ENCODE peak calls at places on chromosomes 3 and 15, in eight cellular contexts. One of them, this sample, is unnamed.

GRCh38 chr3:128050597-128050996 is 1.6 kb upstream of the SEC61A1 start:
- DNase-seq in activated CD4-positive, alpha-beta T cell treated with anti-CD3 and anti-CD28 coated beads, Interleukin-2, amount 10 ng/mL, durations not matched to agents 7 days and 5 days: no peak
- DNase-seq in stomach: no peak
- DNase-seq in stimulated activated CD4-positive, alpha-beta T cell treated with anti-CD3 and anti-CD28 coated beads, Interleukin-4, amount 100 ng/mL, for 4 hours: no peak
- DNase-seq in tibial nerve: no peak
- DNase-seq in Caco-2: no peak
- DNase-seq in hippocampal formation: no peak
- DNase-seq in activated naive CD8-positive, alpha-beta T cell treated with anti-CD3 and anti-CD28 coated beads, Interleukin-2, amount 50 U/mL, for 24 hours: no peak
- DNase-seq in this sample: no peak

GRCh38 chr3:60160792-60161175 is 1090.5 kb downstream of the FHIT start:
- DNase-seq in tibial nerve: no peak
- DNase-seq in Caco-2: no peak
- DNase-seq in stomach: no peak
- DNase-seq in stimulated activated CD4-positive, alpha-beta T cell treated with anti-CD3 and anti-CD28 coated beads, Interleukin-4, amount 100 ng/mL, for 4 hours: no peak
- DNase-seq in activated CD4-positive, alpha-beta T cell treated with anti-CD3 and anti-CD28 coated beads, Interleukin-2, amount 10 ng/mL, durations not matched to agents 7 days and 5 days: no peak
- DNase-seq in activated naive CD8-positive, alpha-beta T cell treated with anti-CD3 and anti-CD28 coated beads, Interleukin-2, amount 50 U/mL, for 24 hours: no peak
- DNase-seq in hippocampal formation: no peak
- DNase-seq in this sample: no peak

GRCh38 chr3:138284957-138285477 is 44.6 kb downstream of the NME9 start:
- DNase-seq in tibial nerve: no peak
- DNase-seq in stomach: no peak
- DNase-seq in Caco-2: no peak
- DNase-seq in activated CD4-positive, alpha-beta T cell treated with anti-CD3 and anti-CD28 coated beads, Interleukin-2, amount 10 ng/mL, durations not matched to agents 7 days and 5 days: no peak
- DNase-seq in stimulated activated CD4-positive, alpha-beta T cell treated with anti-CD3 and anti-CD28 coated beads, Interleukin-4, amount 100 ng/mL, for 4 hours: no peak
- DNase-seq in activated naive CD8-positive, alpha-beta T cell treated with anti-CD3 and anti-CD28 coated beads, Interleukin-2, amount 50 U/mL, for 24 hours: no peak
- DNase-seq in hippocampal formation: no peak
- DNase-seq in this sample: no peak

GRCh38 chr3:31356941-31357340 is 175.8 kb upstream of the STT3B start:
- DNase-seq in stomach: no peak
- DNase-seq in hippocampal formation: no peak
- DNase-seq in activated naive CD8-positive, alpha-beta T cell treated with anti-CD3 and anti-CD28 coated beads, Interleukin-2, amount 50 U/mL, for 24 hours: no peak
- DNase-seq in activated CD4-positive, alpha-beta T cell treated with anti-CD3 and anti-CD28 coated beads, Interleukin-2, amount 10 ng/mL, durations not matched to agents 7 days and 5 days: no peak
- DNase-seq in tibial nerve: no peak
- DNase-seq in Caco-2: no peak
- DNase-seq in stimulated activated CD4-positive, alpha-beta T cell treated with anti-CD3 and anti-CD28 coated beads, Interleukin-4, amount 100 ng/mL, for 4 hours: peak; percentile 2
- DNase-seq in this sample: no peak

GRCh38 chr15:94844188-94844532 is 612.8 kb downstream of the MCTP2 start:
- DNase-seq in hippocampal formation: no peak
- DNase-seq in Caco-2: no peak
- DNase-seq in activated CD4-positive, alpha-beta T cell treated with anti-CD3 and anti-CD28 coated beads, Interleukin-2, amount 10 ng/mL, durations not matched to agents 7 days and 5 days: no peak
- DNase-seq in tibial nerve: no peak
- DNase-seq in stimulated activated CD4-positive, alpha-beta T cell treated with anti-CD3 and anti-CD28 coated beads, Interleukin-4, amount 100 ng/mL, for 4 hours: no peak
- DNase-seq in stomach: no peak
- DNase-seq in activated naive CD8-positive, alpha-beta T cell treated with anti-CD3 and anti-CD28 coated beads, Interleukin-2, amount 50 U/mL, for 24 hours: no peak
- DNase-seq in this sample: no peak

GRCh38 chr3:113736548-113737089 is 9.4 kb downstream of the NAA50 start:
- DNase-seq in tibial nerve: no peak
- DNase-seq in stimulated activated CD4-positive, alpha-beta T cell treated with anti-CD3 and anti-CD28 coated beads, Interleukin-4, amount 100 ng/mL, for 4 hours: no peak
- DNase-seq in Caco-2: peak; percentile 60
- DNase-seq in activated naive CD8-positive, alpha-beta T cell treated with anti-CD3 and anti-CD28 coated beads, Interleukin-2, amount 50 U/mL, for 24 hours: no peak
- DNase-seq in activated CD4-positive, alpha-beta T cell treated with anti-CD3 and anti-CD28 coated beads, Interleukin-2, amount 10 ng/mL, durations not matched to agents 7 days and 5 days: peak; percentile 47
- DNase-seq in hippocampal formation: no peak
- DNase-seq in stomach: no peak
- DNase-seq in this sample: peak; percentile 60

GRCh38 chr3:46370784-46371183 is at the start of gene CCR5:
- DNase-seq in hippocampal formation: no peak
- DNase-seq in activated CD4-positive, alpha-beta T cell treated with anti-CD3 and anti-CD28 coated beads, Interleukin-2, amount 10 ng/mL, durations not matched to agents 7 days and 5 days: peak; percentile 49
- DNase-seq in tibial nerve: no peak
- DNase-seq in activated naive CD8-positive, alpha-beta T cell treated with anti-CD3 and anti-CD28 coated beads, Interleukin-2, amount 50 U/mL, for 24 hours: no peak
- DNase-seq in stimulated activated CD4-positive, alpha-beta T cell treated with anti-CD3 and anti-CD28 coated beads, Interleukin-4, amount 100 ng/mL, for 4 hours: no peak
- DNase-seq in Caco-2: no peak
- DNase-seq in stomach: no peak
- DNase-seq in this sample: no peak

GRCh38 chr3:56157693-56158092 is 310.6 kb downstream of the ERC2 start:
- DNase-seq in tibial nerve: peak; percentile 15
- DNase-seq in stimulated activated CD4-positive, alpha-beta T cell treated with anti-CD3 and anti-CD28 coated beads, Interleukin-4, amount 100 ng/mL, for 4 hours: no peak
- DNase-seq in stomach: no peak
- DNase-seq in hippocampal formation: peak; percentile 7
- DNase-seq in activated naive CD8-positive, alpha-beta T cell treated with anti-CD3 and anti-CD28 coated beads, Interleukin-2, amount 50 U/mL, for 24 hours: no peak
- DNase-seq in activated CD4-positive, alpha-beta T cell treated with anti-CD3 and anti-CD28 coated beads, Interleukin-2, amount 10 ng/mL, durations not matched to agents 7 days and 5 days: no peak
- DNase-seq in Caco-2: no peak
- DNase-seq in this sample: no peak

GRCh38 chr15:62895905-62896316 is 146.6 kb upstream of the TPM1 start:
- DNase-seq in activated naive CD8-positive, alpha-beta T cell treated with anti-CD3 and anti-CD28 coated beads, Interleukin-2, amount 50 U/mL, for 24 hours: no peak
- DNase-seq in activated CD4-positive, alpha-beta T cell treated with anti-CD3 and anti-CD28 coated beads, Interleukin-2, amount 10 ng/mL, durations not matched to agents 7 days and 5 days: no peak
- DNase-seq in stimulated activated CD4-positive, alpha-beta T cell treated with anti-CD3 and anti-CD28 coated beads, Interleukin-4, amount 100 ng/mL, for 4 hours: no peak
- DNase-seq in stomach: no peak
- DNase-seq in tibial nerve: no peak
- DNase-seq in Caco-2: no peak
- DNase-seq in hippocampal formation: no peak
- DNase-seq in this sample: no peak

GRCh38 chr3:42755681-42756578 is 17.1 kb downstream of the CCDC13 start:
- DNase-seq in stimulated activated CD4-positive, alpha-beta T cell treated with anti-CD3 and anti-CD28 coated beads, Interleukin-4, amount 100 ng/mL, for 4 hours: no peak
- DNase-seq in Caco-2: peak; percentile 39
- DNase-seq in tibial nerve: no peak
- DNase-seq in activated CD4-positive, alpha-beta T cell treated with anti-CD3 and anti-CD28 coated beads, Interleukin-2, amount 10 ng/mL, durations not matched to agents 7 days and 5 days: peak; percentile 44
- DNase-seq in stomach: peak; percentile 51
- DNase-seq in activated naive CD8-positive, alpha-beta T cell treated with anti-CD3 and anti-CD28 coated beads, Interleukin-2, amount 50 U/mL, for 24 hours: no peak
- DNase-seq in hippocampal formation: no peak
- DNase-seq in this sample: no peak

GRCh38 chr15:49675051-49675450 is 54.2 kb downstream of the DTWD1 start:
- DNase-seq in hippocampal formation: no peak
- DNase-seq in activated naive CD8-positive, alpha-beta T cell treated with anti-CD3 and anti-CD28 coated beads, Interleukin-2, amount 50 U/mL, for 24 hours: no peak
- DNase-seq in tibial nerve: no peak
- DNase-seq in activated CD4-positive, alpha-beta T cell treated with anti-CD3 and anti-CD28 coated beads, Interleukin-2, amount 10 ng/mL, durations not matched to agents 7 days and 5 days: no peak
- DNase-seq in Caco-2: peak; percentile 2
- DNase-seq in stomach: no peak
- DNase-seq in stimulated activated CD4-positive, alpha-beta T cell treated with anti-CD3 and anti-CD28 coated beads, Interleukin-4, amount 100 ng/mL, for 4 hours: no peak
- DNase-seq in this sample: no peak

GRCh38 chr3:15324335-15324734 is 8.1 kb downstream of the SH3BP5 start:
- DNase-seq in activated naive CD8-positive, alpha-beta T cell treated with anti-CD3 and anti-CD28 coated beads, Interleukin-2, amount 50 U/mL, for 24 hours: no peak
- DNase-seq in activated CD4-positive, alpha-beta T cell treated with anti-CD3 and anti-CD28 coated beads, Interleukin-2, amount 10 ng/mL, durations not matched to agents 7 days and 5 days: no peak
- DNase-seq in stimulated activated CD4-positive, alpha-beta T cell treated with anti-CD3 and anti-CD28 coated beads, Interleukin-4, amount 100 ng/mL, for 4 hours: no peak
- DNase-seq in Caco-2: no peak
- DNase-seq in tibial nerve: no peak
- DNase-seq in hippocampal formation: no peak
- DNase-seq in stomach: peak; percentile 67
- DNase-seq in this sample: no peak

GRCh38 chr15:66925721-66926120 is 139.7 kb upstream of the SMAD3 start:
- DNase-seq in activated CD4-positive, alpha-beta T cell treated with anti-CD3 and anti-CD28 coated beads, Interleukin-2, amount 10 ng/mL, durations not matched to agents 7 days and 5 days: no peak
- DNase-seq in stimulated activated CD4-positive, alpha-beta T cell treated with anti-CD3 and anti-CD28 coated beads, Interleukin-4, amount 100 ng/mL, for 4 hours: no peak
- DNase-seq in stomach: no peak
- DNase-seq in hippocampal formation: no peak
- DNase-seq in tibial nerve: no peak
- DNase-seq in activated naive CD8-positive, alpha-beta T cell treated with anti-CD3 and anti-CD28 coated beads, Interleukin-2, amount 50 U/mL, for 24 hours: no peak
- DNase-seq in Caco-2: no peak
- DNase-seq in this sample: no peak

GRCh38 chr3:181948286-181948685 is 236.6 kb downstream of the SOX2 start:
- DNase-seq in stomach: no peak
- DNase-seq in hippocampal formation: no peak
- DNase-seq in stimulated activated CD4-positive, alpha-beta T cell treated with anti-CD3 and anti-CD28 coated beads, Interleukin-4, amount 100 ng/mL, for 4 hours: no peak
- DNase-seq in Caco-2: peak; percentile 25
- DNase-seq in activated naive CD8-positive, alpha-beta T cell treated with anti-CD3 and anti-CD28 coated beads, Interleukin-2, amount 50 U/mL, for 24 hours: no peak
- DNase-seq in tibial nerve: no peak
- DNase-seq in activated CD4-positive, alpha-beta T cell treated with anti-CD3 and anti-CD28 coated beads, Interleukin-2, amount 10 ng/mL, durations not matched to agents 7 days and 5 days: no peak
- DNase-seq in this sample: no peak

GRCh38 chr3:14605070-14605469 is 46.5 kb upstream of the CCDC174 start:
- DNase-seq in activated CD4-positive, alpha-beta T cell treated with anti-CD3 and anti-CD28 coated beads, Interleukin-2, amount 10 ng/mL, durations not matched to agents 7 days and 5 days: no peak
- DNase-seq in Caco-2: no peak
- DNase-seq in hippocampal formation: no peak
- DNase-seq in activated naive CD8-positive, alpha-beta T cell treated with anti-CD3 and anti-CD28 coated beads, Interleukin-2, amount 50 U/mL, for 24 hours: no peak
- DNase-seq in tibial nerve: no peak
- DNase-seq in stimulated activated CD4-positive, alpha-beta T cell treated with anti-CD3 and anti-CD28 coated beads, Interleukin-4, amount 100 ng/mL, for 4 hours: no peak
- DNase-seq in stomach: peak; percentile 46
- DNase-seq in this sample: peak; percentile 36

GRCh38 chr3:40837300-40837699 is 312.5 kb downstream of the ZNF621 start:
- DNase-seq in tibial nerve: no peak
- DNase-seq in activated CD4-positive, alpha-beta T cell treated with anti-CD3 and anti-CD28 coated beads, Interleukin-2, amount 10 ng/mL, durations not matched to agents 7 days and 5 days: no peak
- DNase-seq in activated naive CD8-positive, alpha-beta T cell treated with anti-CD3 and anti-CD28 coated beads, Interleukin-2, amount 50 U/mL, for 24 hours: no peak
- DNase-seq in hippocampal formation: no peak
- DNase-seq in stimulated activated CD4-positive, alpha-beta T cell treated with anti-CD3 and anti-CD28 coated beads, Interleukin-4, amount 100 ng/mL, for 4 hours: no peak
- DNase-seq in stomach: no peak
- DNase-seq in Caco-2: no peak
- DNase-seq in this sample: no peak

GRCh38 chr15:49421991-49422390 is 1.1 kb upstream of the FGF7 start:
- DNase-seq in stimulated activated CD4-positive, alpha-beta T cell treated with anti-CD3 and anti-CD28 coated beads, Interleukin-4, amount 100 ng/mL, for 4 hours: peak; percentile 3
- DNase-seq in activated CD4-positive, alpha-beta T cell treated with anti-CD3 and anti-CD28 coated beads, Interleukin-2, amount 10 ng/mL, durations not matched to agents 7 days and 5 days: peak; percentile 55
- DNase-seq in hippocampal formation: peak; percentile 5
- DNase-seq in tibial nerve: peak; percentile 64
- DNase-seq in stomach: peak; percentile 31
- DNase-seq in activated naive CD8-positive, alpha-beta T cell treated with anti-CD3 and anti-CD28 coated beads, Interleukin-2, amount 50 U/mL, for 24 hours: peak; percentile 3
- DNase-seq in Caco-2: peak; percentile 45
- DNase-seq in this sample: peak; percentile 27

GRCh38 chr3:182786564-182787196 is 6.6 kb upstream of the ATP11B start:
- DNase-seq in tibial nerve: no peak
- DNase-seq in activated naive CD8-positive, alpha-beta T cell treated with anti-CD3 and anti-CD28 coated beads, Interleukin-2, amount 50 U/mL, for 24 hours: no peak
- DNase-seq in stomach: no peak
- DNase-seq in stimulated activated CD4-positive, alpha-beta T cell treated with anti-CD3 and anti-CD28 coated beads, Interleukin-4, amount 100 ng/mL, for 4 hours: no peak
- DNase-seq in Caco-2: no peak
- DNase-seq in hippocampal formation: no peak
- DNase-seq in activated CD4-positive, alpha-beta T cell treated with anti-CD3 and anti-CD28 coated beads, Interleukin-2, amount 10 ng/mL, durations not matched to agents 7 days and 5 days: no peak
- DNase-seq in this sample: no peak

GRCh38 chr15:31271706-31272557 is 54.7 kb upstream of the KLF13 start:
- DNase-seq in activated naive CD8-positive, alpha-beta T cell treated with anti-CD3 and anti-CD28 coated beads, Interleukin-2, amount 50 U/mL, for 24 hours: no peak
- DNase-seq in tibial nerve: no peak
- DNase-seq in activated CD4-positive, alpha-beta T cell treated with anti-CD3 and anti-CD28 coated beads, Interleukin-2, amount 10 ng/mL, durations not matched to agents 7 days and 5 days: peak; percentile 4
- DNase-seq in stimulated activated CD4-positive, alpha-beta T cell treated with anti-CD3 and anti-CD28 coated beads, Interleukin-4, amount 100 ng/mL, for 4 hours: no peak
- DNase-seq in stomach: peak; percentile 7
- DNase-seq in hippocampal formation: no peak
- DNase-seq in Caco-2: no peak
- DNase-seq in this sample: no peak

GRCh38 chr3:54857343-54857742 is 70.5 kb downstream of the LRTM1 start:
- DNase-seq in activated CD4-positive, alpha-beta T cell treated with anti-CD3 and anti-CD28 coated beads, Interleukin-2, amount 10 ng/mL, durations not matched to agents 7 days and 5 days: no peak
- DNase-seq in stomach: no peak
- DNase-seq in activated naive CD8-positive, alpha-beta T cell treated with anti-CD3 and anti-CD28 coated beads, Interleukin-2, amount 50 U/mL, for 24 hours: no peak
- DNase-seq in Caco-2: no peak
- DNase-seq in hippocampal formation: no peak
- DNase-seq in tibial nerve: no peak
- DNase-seq in stimulated activated CD4-positive, alpha-beta T cell treated with anti-CD3 and anti-CD28 coated beads, Interleukin-4, amount 100 ng/mL, for 4 hours: no peak
- DNase-seq in this sample: no peak

GRCh38 chr3:57952208-57952631 is 56.0 kb upstream of the FLNB start:
- DNase-seq in tibial nerve: no peak
- DNase-seq in Caco-2: peak; percentile 60
- DNase-seq in activated naive CD8-positive, alpha-beta T cell treated with anti-CD3 and anti-CD28 coated beads, Interleukin-2, amount 50 U/mL, for 24 hours: no peak
- DNase-seq in hippocampal formation: peak; percentile 16
- DNase-seq in stimulated activated CD4-positive, alpha-beta T cell treated with anti-CD3 and anti-CD28 coated beads, Interleukin-4, amount 100 ng/mL, for 4 hours: no peak
- DNase-seq in stomach: no peak
- DNase-seq in activated CD4-positive, alpha-beta T cell treated with anti-CD3 and anti-CD28 coated beads, Interleukin-2, amount 10 ng/mL, durations not matched to agents 7 days and 5 days: no peak
- DNase-seq in this sample: peak; percentile 12

GRCh38 chr3:111735912-111736311 is 123.2 kb upstream of the PHLDB2 start:
- DNase-seq in stimulated activated CD4-positive, alpha-beta T cell treated with anti-CD3 and anti-CD28 coated beads, Interleukin-4, amount 100 ng/mL, for 4 hours: no peak
- DNase-seq in hippocampal formation: no peak
- DNase-seq in stomach: no peak
- DNase-seq in tibial nerve: no peak
- DNase-seq in Caco-2: no peak
- DNase-seq in activated naive CD8-positive, alpha-beta T cell treated with anti-CD3 and anti-CD28 coated beads, Interleukin-2, amount 50 U/mL, for 24 hours: no peak
- DNase-seq in activated CD4-positive, alpha-beta T cell treated with anti-CD3 and anti-CD28 coated beads, Interleukin-2, amount 10 ng/mL, durations not matched to agents 7 days and 5 days: no peak
- DNase-seq in this sample: no peak

GRCh38 chr3:185852562-185853135 is 27.8 kb upstream of the IGF2BP2 start:
- DNase-seq in tibial nerve: no peak
- DNase-seq in activated naive CD8-positive, alpha-beta T cell treated with anti-CD3 and anti-CD28 coated beads, Interleukin-2, amount 50 U/mL, for 24 hours: no peak
- DNase-seq in activated CD4-positive, alpha-beta T cell treated with anti-CD3 and anti-CD28 coated beads, Interleukin-2, amount 10 ng/mL, durations not matched to agents 7 days and 5 days: no peak
- DNase-seq in Caco-2: no peak
- DNase-seq in hippocampal formation: no peak
- DNase-seq in stomach: no peak
- DNase-seq in stimulated activated CD4-positive, alpha-beta T cell treated with anti-CD3 and anti-CD28 coated beads, Interleukin-4, amount 100 ng/mL, for 4 hours: no peak
- DNase-seq in this sample: no peak

GRCh38 chr15:69299451-69300128 is 878 bp downstream of the PAQR5 start:
- DNase-seq in stomach: no peak
- DNase-seq in Caco-2: no peak
- DNase-seq in hippocampal formation: no peak
- DNase-seq in tibial nerve: no peak
- DNase-seq in stimulated activated CD4-positive, alpha-beta T cell treated with anti-CD3 and anti-CD28 coated beads, Interleukin-4, amount 100 ng/mL, for 4 hours: no peak
- DNase-seq in activated CD4-positive, alpha-beta T cell treated with anti-CD3 and anti-CD28 coated beads, Interleukin-2, amount 10 ng/mL, durations not matched to agents 7 days and 5 days: no peak
- DNase-seq in activated naive CD8-positive, alpha-beta T cell treated with anti-CD3 and anti-CD28 coated beads, Interleukin-2, amount 50 U/mL, for 24 hours: no peak
- DNase-seq in this sample: no peak

GRCh38 chr3:105611304-105612192 is 244.8 kb downstream of the ALCAM start:
- DNase-seq in activated naive CD8-positive, alpha-beta T cell treated with anti-CD3 and anti-CD28 coated beads, Interleukin-2, amount 50 U/mL, for 24 hours: no peak
- DNase-seq in stomach: peak; percentile 27
- DNase-seq in activated CD4-positive, alpha-beta T cell treated with anti-CD3 and anti-CD28 coated beads, Interleukin-2, amount 10 ng/mL, durations not matched to agents 7 days and 5 days: no peak
- DNase-seq in tibial nerve: no peak
- DNase-seq in stimulated activated CD4-positive, alpha-beta T cell treated with anti-CD3 and anti-CD28 coated beads, Interleukin-4, amount 100 ng/mL, for 4 hours: no peak
- DNase-seq in Caco-2: peak; percentile 17
- DNase-seq in hippocampal formation: no peak
- DNase-seq in this sample: no peak

GRCh38 chr3:48899298-48899697 is 616 bp upstream of the SLC25A20 start:
- DNase-seq in tibial nerve: no peak
- DNase-seq in hippocampal formation: no peak
- DNase-seq in activated naive CD8-positive, alpha-beta T cell treated with anti-CD3 and anti-CD28 coated beads, Interleukin-2, amount 50 U/mL, for 24 hours: peak; percentile 18
- DNase-seq in stomach: no peak
- DNase-seq in Caco-2: no peak
- DNase-seq in activated CD4-positive, alpha-beta T cell treated with anti-CD3 and anti-CD28 coated beads, Interleukin-2, amount 10 ng/mL, durations not matched to agents 7 days and 5 days: peak; percentile 59
- DNase-seq in stimulated activated CD4-positive, alpha-beta T cell treated with anti-CD3 and anti-CD28 coated beads, Interleukin-4, amount 100 ng/mL, for 4 hours: no peak
- DNase-seq in this sample: no peak

GRCh38 chr3:149306751-149307434 is 26.5 kb downstream of the TM4SF18 start:
- DNase-seq in activated CD4-positive, alpha-beta T cell treated with anti-CD3 and anti-CD28 coated beads, Interleukin-2, amount 10 ng/mL, durations not matched to agents 7 days and 5 days: no peak
- DNase-seq in activated naive CD8-positive, alpha-beta T cell treated with anti-CD3 and anti-CD28 coated beads, Interleukin-2, amount 50 U/mL, for 24 hours: no peak
- DNase-seq in stimulated activated CD4-positive, alpha-beta T cell treated with anti-CD3 and anti-CD28 coated beads, Interleukin-4, amount 100 ng/mL, for 4 hours: no peak
- DNase-seq in Caco-2: no peak
- DNase-seq in hippocampal formation: no peak
- DNase-seq in stomach: no peak
- DNase-seq in tibial nerve: no peak
- DNase-seq in this sample: no peak

GRCh38 chr3:162117961-162118360 is 621.4 kb downstream of the OTOL1 start:
- DNase-seq in activated naive CD8-positive, alpha-beta T cell treated with anti-CD3 and anti-CD28 coated beads, Interleukin-2, amount 50 U/mL, for 24 hours: no peak
- DNase-seq in stimulated activated CD4-positive, alpha-beta T cell treated with anti-CD3 and anti-CD28 coated beads, Interleukin-4, amount 100 ng/mL, for 4 hours: no peak
- DNase-seq in stomach: no peak
- DNase-seq in hippocampal formation: no peak
- DNase-seq in activated CD4-positive, alpha-beta T cell treated with anti-CD3 and anti-CD28 coated beads, Interleukin-2, amount 10 ng/mL, durations not matched to agents 7 days and 5 days: no peak
- DNase-seq in tibial nerve: no peak
- DNase-seq in Caco-2: no peak
- DNase-seq in this sample: no peak

GRCh38 chr3:53815651-53816050 is 30.6 kb downstream of the CHDH start:
- DNase-seq in activated naive CD8-positive, alpha-beta T cell treated with anti-CD3 and anti-CD28 coated beads, Interleukin-2, amount 50 U/mL, for 24 hours: no peak
- DNase-seq in hippocampal formation: no peak
- DNase-seq in Caco-2: no peak
- DNase-seq in stimulated activated CD4-positive, alpha-beta T cell treated with anti-CD3 and anti-CD28 coated beads, Interleukin-4, amount 100 ng/mL, for 4 hours: no peak
- DNase-seq in activated CD4-positive, alpha-beta T cell treated with anti-CD3 and anti-CD28 coated beads, Interleukin-2, amount 10 ng/mL, durations not matched to agents 7 days and 5 days: no peak
- DNase-seq in stomach: no peak
- DNase-seq in tibial nerve: no peak
- DNase-seq in this sample: no peak

GRCh38 chr3:49807427-49808114 is 4.5 kb downstream of the INKA1 start:
- DNase-seq in tibial nerve: no peak
- DNase-seq in stimulated activated CD4-positive, alpha-beta T cell treated with anti-CD3 and anti-CD28 coated beads, Interleukin-4, amount 100 ng/mL, for 4 hours: no peak
- DNase-seq in hippocampal formation: no peak
- DNase-seq in stomach: no peak
- DNase-seq in activated naive CD8-positive, alpha-beta T cell treated with anti-CD3 and anti-CD28 coated beads, Interleukin-2, amount 50 U/mL, for 24 hours: no peak
- DNase-seq in Caco-2: no peak
- DNase-seq in activated CD4-positive, alpha-beta T cell treated with anti-CD3 and anti-CD28 coated beads, Interleukin-2, amount 10 ng/mL, durations not matched to agents 7 days and 5 days: no peak
- DNase-seq in this sample: no peak

GRCh38 chr3:9399746-9400145 is 2.3 kb downstream of the SETD5 start:
- DNase-seq in hippocampal formation: peak; percentile 43
- DNase-seq in Caco-2: peak; percentile 63
- DNase-seq in stimulated activated CD4-positive, alpha-beta T cell treated with anti-CD3 and anti-CD28 coated beads, Interleukin-4, amount 100 ng/mL, for 4 hours: no peak
- DNase-seq in activated naive CD8-positive, alpha-beta T cell treated with anti-CD3 and anti-CD28 coated beads, Interleukin-2, amount 50 U/mL, for 24 hours: no peak
- DNase-seq in tibial nerve: peak; percentile 42
- DNase-seq in stomach: peak; percentile 70
- DNase-seq in activated CD4-positive, alpha-beta T cell treated with anti-CD3 and anti-CD28 coated beads, Interleukin-2, amount 10 ng/mL, durations not matched to agents 7 days and 5 days: no peak
- DNase-seq in this sample: peak; percentile 59

GRCh38 chr15:86558252-86558651 is 478.6 kb downstream of the AGBL1 start:
- DNase-seq in tibial nerve: no peak
- DNase-seq in Caco-2: no peak
- DNase-seq in activated CD4-positive, alpha-beta T cell treated with anti-CD3 and anti-CD28 coated beads, Interleukin-2, amount 10 ng/mL, durations not matched to agents 7 days and 5 days: no peak
- DNase-seq in activated naive CD8-positive, alpha-beta T cell treated with anti-CD3 and anti-CD28 coated beads, Interleukin-2, amount 50 U/mL, for 24 hours: no peak
- DNase-seq in stomach: no peak
- DNase-seq in hippocampal formation: no peak
- DNase-seq in stimulated activated CD4-positive, alpha-beta T cell treated with anti-CD3 and anti-CD28 coated beads, Interleukin-4, amount 100 ng/mL, for 4 hours: no peak
- DNase-seq in this sample: no peak

GRCh38 chr15:40340038-40340739 is 550 bp downstream of the CCDC9B start:
- DNase-seq in Caco-2: no peak
- DNase-seq in stimulated activated CD4-positive, alpha-beta T cell treated with anti-CD3 and anti-CD28 coated beads, Interleukin-4, amount 100 ng/mL, for 4 hours: no peak
- DNase-seq in activated CD4-positive, alpha-beta T cell treated with anti-CD3 and anti-CD28 coated beads, Interleukin-2, amount 10 ng/mL, durations not matched to agents 7 days and 5 days: no peak
- DNase-seq in activated naive CD8-positive, alpha-beta T cell treated with anti-CD3 and anti-CD28 coated beads, Interleukin-2, amount 50 U/mL, for 24 hours: no peak
- DNase-seq in tibial nerve: no peak
- DNase-seq in stomach: peak; percentile 70
- DNase-seq in hippocampal formation: peak; percentile 69
- DNase-seq in this sample: no peak

GRCh38 chr3:40042752-40043443 is 233.5 kb downstream of the MYRIP start:
- DNase-seq in stimulated activated CD4-positive, alpha-beta T cell treated with anti-CD3 and anti-CD28 coated beads, Interleukin-4, amount 100 ng/mL, for 4 hours: no peak
- DNase-seq in tibial nerve: no peak
- DNase-seq in stomach: no peak
- DNase-seq in Caco-2: no peak
- DNase-seq in activated naive CD8-positive, alpha-beta T cell treated with anti-CD3 and anti-CD28 coated beads, Interleukin-2, amount 50 U/mL, for 24 hours: no peak
- DNase-seq in activated CD4-positive, alpha-beta T cell treated with anti-CD3 and anti-CD28 coated beads, Interleukin-2, amount 10 ng/mL, durations not matched to agents 7 days and 5 days: no peak
- DNase-seq in hippocampal formation: no peak
- DNase-seq in this sample: no peak

This sample was measured in NCI-H2227 treated with DMSO at 0.1 percent for 48 hours.